ENCODE peak calls at places on chromosomes 4 and X, in ten cellular contexts. One of them, this sample, is unnamed.

GRCh38 chr4:165301833-165302232 is 25.6 kb upstream of the MSMO1 start:
- DNase-seq in uterus: no peak
- DNase-seq in iPS DF 6.9: no peak
- DNase-seq in iris pigment epithelial cell: peak; percentile 69
- DNase-seq in COR-L47: no peak
- DNase-seq in HepG2: no peak
- DNase-seq in activated naive CD8-positive, alpha-beta T cell treated with anti-CD3 and anti-CD28 coated beads, Interleukin-2, amount 50 U/mL, for 24 hours: no peak
- DNase-seq in Calu3: no peak
- DNase-seq in T-cell: no peak
- DNase-seq in T47D: no peak
- DNase-seq in this sample: peak; percentile 10

GRCh38 chrX:119579414-119579813 is 5.1 kb downstream of the UBE2A start:
- DNase-seq in uterus: no peak
- DNase-seq in iPS DF 6.9: no peak
- DNase-seq in iris pigment epithelial cell: no peak
- DNase-seq in COR-L47: no peak
- DNase-seq in HepG2: no peak
- DNase-seq in activated naive CD8-positive, alpha-beta T cell treated with anti-CD3 and anti-CD28 coated beads, Interleukin-2, amount 50 U/mL, for 24 hours: no peak
- DNase-seq in Calu3: no peak
- DNase-seq in T-cell: no peak
- DNase-seq in T47D: no peak
- DNase-seq in this sample: no peak

GRCh38 chr4:140125374-140125773 is 28.6 kb downstream of the MAML3 start:
- DNase-seq in uterus: no peak
- DNase-seq in iPS DF 6.9: no peak
- DNase-seq in iris pigment epithelial cell: no peak
- DNase-seq in COR-L47: no peak
- DNase-seq in HepG2: no peak
- DNase-seq in activated naive CD8-positive, alpha-beta T cell treated with anti-CD3 and anti-CD28 coated beads, Interleukin-2, amount 50 U/mL, for 24 hours: no peak
- DNase-seq in Calu3: no peak
- DNase-seq in T-cell: no peak
- DNase-seq in T47D: no peak
- DNase-seq in this sample: no peak

GRCh38 chrX:19870710-19871490 is 16.5 kb downstream of the SH3KBP1 start:
- DNase-seq in uterus: no peak
- DNase-seq in iPS DF 6.9: no peak
- DNase-seq in iris pigment epithelial cell: no peak
- DNase-seq in COR-L47: no peak
- DNase-seq in HepG2: no peak
- DNase-seq in activated naive CD8-positive, alpha-beta T cell treated with anti-CD3 and anti-CD28 coated beads, Interleukin-2, amount 50 U/mL, for 24 hours: no peak
- DNase-seq in Calu3: no peak
- DNase-seq in T-cell: no peak
- DNase-seq in T47D: no peak
- DNase-seq in this sample: no peak

GRCh38 chr4:23060776-23061175 is 368.0 kb downstream of the GBA3 start:
- DNase-seq in uterus: no peak
- DNase-seq in iPS DF 6.9: no peak
- DNase-seq in iris pigment epithelial cell: peak; percentile 10
- DNase-seq in COR-L47: no peak
- DNase-seq in HepG2: no peak
- DNase-seq in activated naive CD8-positive, alpha-beta T cell treated with anti-CD3 and anti-CD28 coated beads, Interleukin-2, amount 50 U/mL, for 24 hours: no peak
- DNase-seq in Calu3: no peak
- DNase-seq in T-cell: no peak
- DNase-seq in T47D: peak; percentile 17
- DNase-seq in this sample: no peak

GRCh38 chr4:1465173-1466033 is 59.2 kb upstream of the NKX1-1 start:
- DNase-seq in uterus: peak; percentile 5
- DNase-seq in iPS DF 6.9: no peak
- DNase-seq in iris pigment epithelial cell: no peak
- DNase-seq in COR-L47: no peak
- DNase-seq in HepG2: no peak
- DNase-seq in activated naive CD8-positive, alpha-beta T cell treated with anti-CD3 and anti-CD28 coated beads, Interleukin-2, amount 50 U/mL, for 24 hours: no peak
- DNase-seq in Calu3: no peak
- DNase-seq in T-cell: no peak
- DNase-seq in T47D: no peak
- DNase-seq in this sample: no peak

GRCh38 chr4:39029752-39030694 is 2.2 kb downstream of the TMEM156 start:
- DNase-seq in uterus: no peak
- DNase-seq in iPS DF 6.9: no peak
- DNase-seq in iris pigment epithelial cell: peak; percentile 18
- DNase-seq in COR-L47: no peak
- DNase-seq in HepG2: no peak
- DNase-seq in activated naive CD8-positive, alpha-beta T cell treated with anti-CD3 and anti-CD28 coated beads, Interleukin-2, amount 50 U/mL, for 24 hours: no peak
- DNase-seq in Calu3: no peak
- DNase-seq in T-cell: no peak
- DNase-seq in T47D: no peak
- DNase-seq in this sample: no peak

GRCh38 chr4:472881-473574 is 25.9 kb downstream of the ZNF721 start:
- DNase-seq in uterus: no peak
- DNase-seq in iPS DF 6.9: no peak
- DNase-seq in iris pigment epithelial cell: peak; percentile 14
- DNase-seq in COR-L47: peak; percentile 17
- DNase-seq in HepG2: no peak
- DNase-seq in activated naive CD8-positive, alpha-beta T cell treated with anti-CD3 and anti-CD28 coated beads, Interleukin-2, amount 50 U/mL, for 24 hours: no peak
- DNase-seq in Calu3: no peak
- DNase-seq in T-cell: no peak
- DNase-seq in T47D: peak; percentile 10
- DNase-seq in this sample: no peak

GRCh38 chr4:87330761-87331160 is 8.1 kb upstream of the HSD17B13 start:
- DNase-seq in uterus: no peak
- DNase-seq in iPS DF 6.9: no peak
- DNase-seq in iris pigment epithelial cell: no peak
- DNase-seq in COR-L47: no peak
- DNase-seq in HepG2: no peak
- DNase-seq in activated naive CD8-positive, alpha-beta T cell treated with anti-CD3 and anti-CD28 coated beads, Interleukin-2, amount 50 U/mL, for 24 hours: no peak
- DNase-seq in Calu3: no peak
- DNase-seq in T-cell: no peak
- DNase-seq in T47D: no peak
- DNase-seq in this sample: no peak

GRCh38 chrX:39883664-39884063 is 214.1 kb downstream of the BCOR start:
- DNase-seq in uterus: no peak
- DNase-seq in iPS DF 6.9: no peak
- DNase-seq in iris pigment epithelial cell: no peak
- DNase-seq in COR-L47: no peak
- DNase-seq in HepG2: no peak
- DNase-seq in activated naive CD8-positive, alpha-beta T cell treated with anti-CD3 and anti-CD28 coated beads, Interleukin-2, amount 50 U/mL, for 24 hours: peak; percentile 29
- DNase-seq in Calu3: no peak
- DNase-seq in T-cell: no peak
- DNase-seq in T47D: no peak
- DNase-seq in this sample: no peak

GRCh38 chrX:133171962-133172708 is 46.0 kb downstream of the TFDP3 start:
- DNase-seq in uterus: no peak
- DNase-seq in iPS DF 6.9: no peak
- DNase-seq in iris pigment epithelial cell: peak; percentile 34
- DNase-seq in COR-L47: peak; percentile 3
- DNase-seq in HepG2: no peak
- DNase-seq in activated naive CD8-positive, alpha-beta T cell treated with anti-CD3 and anti-CD28 coated beads, Interleukin-2, amount 50 U/mL, for 24 hours: no peak
- DNase-seq in Calu3: peak; percentile 40
- DNase-seq in T-cell: no peak
- DNase-seq in T47D: peak; percentile 34
- DNase-seq in this sample: peak; percentile 21

GRCh38 chrX:38365939-38366338 is 13.5 kb downstream of the OTC start:
- DNase-seq in uterus: no peak
- DNase-seq in iPS DF 6.9: no peak
- DNase-seq in iris pigment epithelial cell: no peak
- DNase-seq in COR-L47: no peak
- DNase-seq in HepG2: no peak
- DNase-seq in activated naive CD8-positive, alpha-beta T cell treated with anti-CD3 and anti-CD28 coated beads, Interleukin-2, amount 50 U/mL, for 24 hours: no peak
- DNase-seq in Calu3: no peak
- DNase-seq in T-cell: no peak
- DNase-seq in T47D: no peak
- DNase-seq in this sample: no peak

GRCh38 chr4:10091531-10092181 is 24.9 kb downstream of the WDR1 start:
- DNase-seq in uterus: no peak
- DNase-seq in iPS DF 6.9: no peak
- DNase-seq in iris pigment epithelial cell: no peak
- DNase-seq in COR-L47: no peak
- DNase-seq in HepG2: no peak
- DNase-seq in activated naive CD8-positive, alpha-beta T cell treated with anti-CD3 and anti-CD28 coated beads, Interleukin-2, amount 50 U/mL, for 24 hours: no peak
- DNase-seq in Calu3: no peak
- DNase-seq in T-cell: no peak
- DNase-seq in T47D: no peak
- DNase-seq in this sample: no peak